ENCODE peak calls at places on chromosomes 7 and 10, in seven cellular contexts. N is IMR-90, T is neuronal stem cell, W is H9, Q is H1, I is trophoblast cell, F is mesenchymal stem cell. M is an unnamed sample.

GRCh38 chr10:69492091-69492745 is 41.0 kb downstream of the TSPAN15 start:
- DNase-seq in F (no peak), I (no peak), W (no peak), T (no peak), N (no peak), Q (no peak), M (no peak)

GRCh38 chr7:100435401-100436304 is 644 bp downstream of the PPP1R35 start:
- DNase-seq in W (peak; percentile 45), I (peak; percentile 40), Q (peak; percentile 70), T (no peak), N (no peak), F (peak; percentile 33), M (peak; percentile 54)

GRCh38 chr10:100710151-100710871 is 35.1 kb upstream of the PAX2 start:
- DNase-seq in N (no peak), I (peak; percentile 9), W (no peak), Q (peak; percentile 61), F (no peak), T (no peak), M (peak; percentile 17)

GRCh38 chr10:86798030-86798429 is 41.6 kb downstream of the BMPR1A start:
- DNase-seq in I (no peak), Q (no peak), T (no peak), F (peak; percentile 20), W (no peak), N (no peak), M (no peak)

GRCh38 chr10:132299381-132300336 is 8.1 kb downstream of the STK32C start:
- DNase-seq in N (no peak), W (peak; percentile 15), T (no peak), F (no peak), I (no peak), Q (no peak), M (no peak)

GRCh38 chr10:124699471-124700292 is 44.5 kb downstream of the FAM53B start:
- DNase-seq in N (no peak), W (no peak), Q (no peak), I (no peak), T (no peak), F (no peak), M (no peak)

GRCh38 chr10:123445336-123445735 is 220.8 kb upstream of the GPR26 start:
- DNase-seq in T (no peak), W (no peak), N (no peak), Q (no peak), F (no peak), I (no peak), M (no peak)

GRCh38 chr7:12256025-12256570 is 45.0 kb downstream of the TMEM106B start:
- DNase-seq in I (no peak), N (peak; percentile 8), T (no peak), Q (no peak), W (no peak), F (peak; percentile 11), M (no peak)

GRCh38 chr7:4006687-4007086 is 675.4 kb upstream of the FOXK1 start:
- DNase-seq in I (no peak), T (no peak), N (no peak), F (no peak), W (no peak), Q (no peak), M (no peak)

GRCh38 chr10:117454502-117454901 is 79.3 kb upstream of the PDZD8 start:
- DNase-seq in W (no peak), T (no peak), I (no peak), N (no peak), Q (no peak), F (peak; percentile 55), M (no peak)

GRCh38 chr10:1029838-1030237 is 4.2 kb upstream of the IDI2 start:
- DNase-seq in Q (no peak), T (no peak), F (no peak), W (no peak), N (no peak), I (no peak), M (no peak)

GRCh38 chr10:22340362-22341189 is 4.7 kb upstream of the SPAG6 start:
- DNase-seq in F (peak; percentile 87), Q (peak; percentile 81), N (peak; percentile 82), I (peak; percentile 85), T (peak; percentile 77), W (peak; percentile 72), M (peak; percentile 67)

DNA sequence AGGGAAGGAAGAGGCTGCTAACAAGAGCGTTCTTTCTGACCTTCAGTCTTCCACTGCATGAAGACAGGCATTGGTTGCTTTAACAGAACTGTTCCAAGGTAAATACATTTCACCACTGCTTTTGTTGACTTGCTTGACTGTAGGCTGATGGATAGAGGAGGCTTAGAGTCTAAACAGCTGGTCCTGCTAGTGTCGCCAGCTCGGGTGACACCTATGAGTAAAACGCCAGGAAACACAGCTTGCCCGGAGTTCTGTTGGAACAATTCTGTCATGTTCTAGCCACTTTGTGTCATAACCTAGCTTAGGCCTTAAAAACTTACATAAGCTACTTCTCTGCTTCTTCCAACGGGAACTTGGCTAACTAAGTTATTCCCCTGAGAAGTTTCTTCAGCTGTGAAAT is 253.0 kb downstream of the BMPER start:
- DNase-seq in T (no peak), W (no peak), Q (no peak), N (peak; percentile 41), I (no peak), F (peak; percentile 32), M (no peak)
- H4K8ac ChIP-seq in T (no peak overlapping the region), W (no peak overlapping the region), Q (no peak overlapping the region), N (peak overlapping the region; percentile 26), I (no peak overlapping the region), F (no peak overlapping the region), M (no peak overlapping the region)

DNA sequence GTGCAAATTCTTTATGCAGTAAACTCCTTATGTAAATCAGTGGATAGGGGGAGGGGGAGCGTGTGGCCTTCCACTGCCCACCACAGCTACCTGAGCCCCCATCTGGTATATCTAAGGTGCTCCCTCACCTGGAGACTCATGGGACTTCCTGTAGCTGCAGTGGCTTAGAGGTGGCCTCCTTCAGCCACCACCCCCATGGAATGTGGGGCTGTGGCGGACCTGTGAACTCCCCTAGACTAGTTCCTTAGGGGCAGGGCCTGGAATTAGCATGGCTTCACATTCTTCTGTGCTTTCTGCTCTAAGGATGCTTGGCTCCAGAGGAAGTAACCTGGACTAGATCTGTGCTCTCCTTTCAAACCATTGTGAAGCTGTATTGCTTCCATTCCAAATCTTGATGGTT is 550.5 kb upstream of the COBL start:
- DNase-seq in I (no peak), F (no peak), Q (no peak), N (no peak), T (no peak), W (no peak), M (peak; percentile 50)
- H4K8ac ChIP-seq in I (no peak overlapping the region), F (no peak overlapping the region), Q (no peak overlapping the region), N (no peak overlapping the region), T (no peak overlapping the region), W (no peak overlapping the region), M (no peak overlapping the region)

DNA sequence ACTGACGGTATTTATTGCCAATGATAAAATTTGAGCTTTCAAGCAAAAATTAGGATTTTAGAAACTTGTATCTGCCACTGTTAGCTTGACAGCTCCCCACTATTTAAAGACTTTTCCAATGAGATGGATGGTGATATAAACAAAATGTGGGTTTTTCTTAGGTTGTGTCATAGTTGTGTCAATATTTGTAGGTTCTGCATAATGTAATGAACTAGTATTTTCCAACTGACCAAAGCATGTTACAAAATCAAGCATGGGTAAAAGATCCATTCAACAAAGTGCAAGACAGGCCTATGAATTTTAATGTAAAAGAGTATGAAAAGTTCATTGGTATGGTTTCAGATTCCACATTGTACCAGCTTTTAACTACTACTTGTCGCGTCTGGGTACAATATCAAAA is 165.6 kb downstream of the SKAP2 start:
- DNase-seq in N (no peak), Q (no peak), T (no peak), F (no peak), I (no peak), W (no peak), M (no peak)
- H4K8ac ChIP-seq in N (no peak overlapping the region), Q (no peak overlapping the region), T (no peak overlapping the region), F (no peak overlapping the region), I (no peak overlapping the region), W (no peak overlapping the region), M (no peak overlapping the region)

GRCh38 chr10:130127612-130128607 is 8.3 kb upstream of the GLRX3 start:
- DNase-seq in T (peak; percentile 59), W (peak; percentile 85), F (peak; percentile 72), N (peak; percentile 70), I (peak; percentile 62), Q (peak; percentile 79), M (peak; percentile 93)
- H4K8ac ChIP-seq in T (no peak overlapping the region), W (no peak overlapping the region), F (no peak overlapping the region), N (no peak overlapping the region), I (no peak overlapping the region), Q (no peak overlapping the region), M (no peak overlapping the region)

GRCh38 chr7:126806614-126807013 is 446.1 kb downstream of the GRM8 start:
- DNase-seq in N (no peak), Q (no peak), I (no peak), F (no peak), W (no peak), T (no peak), M (no peak)
- H4K8ac ChIP-seq in N (no peak overlapping the region), Q (no peak overlapping the region), I (no peak overlapping the region), F (no peak overlapping the region), W (no peak overlapping the region), T (no peak overlapping the region), M (no peak overlapping the region)

DNA sequence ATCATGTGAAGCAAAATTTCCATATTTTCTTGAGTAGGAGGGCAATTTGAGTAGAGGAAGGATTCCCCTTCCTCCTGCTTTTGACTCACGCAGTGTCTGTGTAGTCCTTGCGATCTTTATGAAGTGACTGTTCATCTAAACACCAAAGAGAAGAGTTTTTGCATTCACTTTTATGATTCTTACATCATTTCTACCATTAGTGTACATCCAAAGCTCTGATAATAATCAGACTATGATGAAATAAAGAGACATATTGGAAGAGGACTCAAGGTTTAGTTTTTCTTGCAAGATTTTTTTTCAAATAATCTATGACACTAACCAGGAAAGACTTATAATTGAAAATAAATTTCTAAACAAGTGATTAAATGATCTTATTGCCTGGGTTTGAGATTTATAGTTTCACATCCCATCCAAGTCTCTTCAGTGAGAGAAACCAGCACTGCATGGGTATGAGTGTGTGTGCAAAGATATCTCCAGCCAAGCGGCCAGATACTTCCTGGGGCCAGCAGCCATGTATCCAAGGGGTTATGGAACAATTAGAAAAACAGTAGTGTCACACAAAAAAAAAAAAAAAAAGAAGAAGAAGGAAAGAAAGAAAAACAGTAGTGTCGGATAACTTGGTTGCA is 2.0 kb upstream of the ACTA2 start:
- DNase-seq in F (peak; percentile 30), N (no peak), W (no peak), T (no peak), Q (no peak), I (no peak), M (no peak)
- H4K8ac ChIP-seq in F (no peak overlapping the region), N (no peak overlapping the region), W (no peak overlapping the region), T (no peak overlapping the region), Q (no peak overlapping the region), I (no peak overlapping the region), M (no peak overlapping the region)

GRCh38 chr7:128010392-128011078 is 20.7 kb downstream of the LRRC4 start:
- DNase-seq in N (no peak), I (no peak), T (no peak), Q (no peak), F (no peak), W (no peak), M (peak; percentile 68)
- H4K8ac ChIP-seq in N (no peak overlapping the region), I (no peak overlapping the region), T (no peak overlapping the region), Q (no peak overlapping the region), F (no peak overlapping the region), W (no peak overlapping the region), M (no peak overlapping the region)

GRCh38 chr7:51352174-51353145 is 35.9 kb upstream of the COBL start:
- DNase-seq in I (no peak), F (no peak), N (no peak), W (peak; percentile 57), Q (no peak), T (no peak), M (peak; percentile 11)
- H4K8ac ChIP-seq in I (no peak overlapping the region), F (no peak overlapping the region), N (no peak overlapping the region), W (no peak overlapping the region), Q (no peak overlapping the region), T (no peak overlapping the region), M (no peak overlapping the region)